ENCODE peak calls at places on chromosomes 6 and 20, in five cellular contexts. A is IMR-90; V is neural crest cell; J is activated CD8-positive, alpha-beta T cell treated with anti-CD3 and anti-CD28 coated beads for 36 hours; I is SK-N-SH. Y is an unnamed sample.

GRCh38 chr6:153162646-153163045 is 31.6 kb upstream of the RGS17 start:
- DNase-seq in I (no peak), A (peak; percentile 43), V (no peak), J (no peak), Y (no peak)

GRCh38 chr6:26205625-26206574 is 118.7 kb downstream of the HFE start:
- DNase-seq in V (peak; percentile 26), I (peak; percentile 25), J (no peak), A (peak; percentile 91), Y (peak; percentile 31)

GRCh38 chr6:42315991-42316378 is 98.3 kb upstream of the MRPS10 start:
- DNase-seq in A (peak; percentile 99), I (no peak), J (peak; percentile 35), V (no peak), Y (peak; percentile 45)

GRCh38 chr6:15948930-15949900 is 179.7 kb upstream of the MYLIP start:
- DNase-seq in V (no peak), A (no peak), J (no peak), I (peak; percentile 15), Y (no peak)

GRCh38 chr20:37627060-37627766 is 66.6 kb upstream of the CTNNBL1 start:
- DNase-seq in A (peak; percentile 55), J (peak; percentile 54), V (peak; percentile 72), I (no peak), Y (peak; percentile 53)

GRCh38 chr6:53725791-53726575 is 60.4 kb upstream of the KLHL31 start:
- DNase-seq in I (peak; percentile 80), A (peak; percentile 69), V (peak; percentile 84), J (peak; percentile 82), Y (peak; percentile 84)

GRCh38 chr6:147738516-147739187 is 230.2 kb downstream of the SAMD5 start:
- DNase-seq in J (peak; percentile 11), V (no peak), A (peak; percentile 27), I (no peak), Y (no peak)

GRCh38 chr20:38833154-38833856 is 27.8 kb downstream of the PPP1R16B start:
- DNase-seq in J (peak; percentile 38), V (no peak), I (no peak), A (no peak), Y (peak; percentile 48)

GRCh38 chr20:37282558-37282957 is 6.9 kb upstream of the MANBAL start:
- DNase-seq in A (peak; percentile 81), V (no peak), I (no peak), J (no peak), Y (no peak)

GRCh38 chr20:31811796-31812728 is 7.1 kb upstream of the MYLK2 start:
- DNase-seq in A (peak; percentile 96), I (no peak), V (no peak), J (no peak), Y (no peak)

GRCh38 chr6:34067814-34068213 is 78.1 kb downstream of the GRM4 start:
- DNase-seq in J (peak; percentile 19), A (no peak), I (no peak), V (no peak), Y (no peak)

GRCh38 chr6:108114861-108115597 is 40.5 kb upstream of the OSTM1 start:
- DNase-seq in V (peak; percentile 57), I (peak; percentile 80), J (peak; percentile 53), A (peak; percentile 55), Y (peak; percentile 45)

GRCh38 chr6:163180874-163181541 is 233.5 kb upstream of the QKI start:
- DNase-seq in J (peak; percentile 35), A (no peak), I (no peak), V (peak; percentile 62), Y (peak; percentile 39)

GRCh38 chr20:38260378-38261053 is at the start of gene KIAA1755:
- DNase-seq in V (peak; percentile 42), A (no peak), I (peak; percentile 83), J (no peak), Y (no peak)

GRCh38 chr20:4439461-4439860 is 282.2 kb upstream of the PRND start:
- DNase-seq in J (no peak), V (no peak), I (no peak), A (no peak), Y (no peak)

GRCh38 chr6:14035448-14035847 is 82.1 kb upstream of the CD83 start:
- DNase-seq in A (peak; percentile 96), I (no peak), V (no peak), J (no peak), Y (no peak)

GRCh38 chr20:37315293-37316110 is 26.0 kb downstream of the MANBAL start:
- DNase-seq in V (no peak), J (no peak), A (peak; percentile 92), I (peak; percentile 81), Y (peak; percentile 59)

GRCh38 chr6:144064402-144064830 is 31.0 kb downstream of the SF3B5 start:
- DNase-seq in J (peak; percentile 89), V (peak; percentile 23), A (no peak), I (no peak), Y (peak; percentile 69)

GRCh38 chr20:5884465-5885335 is 65.6 kb downstream of the TRMT6 start:
- DNase-seq in I (no peak), A (no peak), J (no peak), V (no peak), Y (no peak)

GRCh38 chr6:129135421-129135820 is 252.5 kb downstream of the LAMA2 start:
- DNase-seq in V (no peak), J (no peak), A (no peak), I (no peak), Y (no peak)

GRCh38 chr20:36368400-36368799 is 62.3 kb downstream of the DLGAP4 start:
- DNase-seq in I (no peak), A (no peak), V (no peak), J (no peak), Y (no peak)

GRCh38 chr20:42338274-42339172 is 720.3 kb upstream of the CHD6 start:
- DNase-seq in V (no peak), A (no peak), I (no peak), J (no peak), Y (no peak)

GRCh38 chr6:33575211-33575610 is 4.9 kb downstream of the BAK1 start:
- DNase-seq in I (no peak), A (no peak), V (no peak), J (no peak), Y (no peak)

GRCh38 chr20:34536798-34537394 is 20.7 kb downstream of the DYNLRB1 start:
- DNase-seq in V (peak; percentile 57), I (peak; percentile 46), J (peak; percentile 71), A (no peak), Y (no peak)
- TF ChIP-seq CTCF in V (peak; percentile 50), I (no peak), J (peak; percentile 54), A (peak; percentile 30), Y (peak; percentile 59)

DNA sequence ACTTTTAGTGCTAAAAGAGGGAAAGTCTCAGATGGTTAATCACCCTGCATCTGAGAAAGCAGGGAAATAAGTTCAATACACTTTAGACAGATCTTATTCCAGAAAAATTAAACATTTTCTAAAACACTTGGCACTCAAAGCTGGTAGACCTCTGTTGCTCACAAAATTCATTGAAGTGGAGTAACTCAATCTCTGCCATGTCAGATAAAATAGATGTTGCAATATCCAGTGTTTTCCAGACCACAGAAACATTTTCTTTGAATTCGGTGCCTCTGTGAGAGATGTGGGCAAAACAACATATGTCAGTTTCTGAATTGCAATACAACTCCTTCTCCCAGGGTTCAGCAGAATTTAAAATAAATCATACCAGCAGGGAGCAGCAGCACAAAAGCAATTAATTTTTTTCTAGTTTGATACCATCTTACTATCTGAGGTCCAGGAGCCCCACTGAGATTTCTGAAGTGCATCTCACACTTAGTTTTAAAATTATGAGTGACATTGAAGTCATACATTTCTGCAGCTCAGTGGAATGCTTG is 11.3 kb upstream of the PKHD1 start:
- DNase-seq in J (no peak), V (no peak), I (peak; percentile 47), A (no peak), Y (no peak)
- TF ChIP-seq CTCF in J (peak; percentile 20), V (no peak), I (peak; percentile 32), A (no peak), Y (no peak)

GRCh38 chr6:161557333-161558107 is 283.7 kb upstream of the AGPAT4 start:
- DNase-seq in V (no peak), A (no peak), I (no peak), J (no peak), Y (no peak)
- TF ChIP-seq CTCF in V (no peak), A (no peak), I (no peak), J (no peak), Y (no peak)

GRCh38 chr6:24599686-24600399 is 46.1 kb downstream of the KIAA0319 start:
- DNase-seq in I (no peak), A (no peak), J (no peak), V (no peak), Y (no peak)

GRCh38 chr6:24599179-24599578 is 46.8 kb downstream of the KIAA0319 start:
- DNase-seq in V (no peak), I (no peak), J (no peak), A (no peak), Y (no peak)

GRCh38 chr6:24603241-24603640 is 42.8 kb downstream of the KIAA0319 start:
- DNase-seq in A (no peak), V (no peak), I (no peak), J (no peak), Y (no peak)

GRCh38 chr6:24596717-24597116 is 49.3 kb downstream of the KIAA0319 start:
- DNase-seq in I (no peak), V (no peak), A (no peak), J (no peak), Y (no peak)

GRCh38 chr6:24600903-24601302 is 45.1 kb downstream of the KIAA0319 start:
- DNase-seq in J (peak; percentile 26), I (no peak), A (no peak), V (no peak), Y (no peak)
- TF ChIP-seq CTCF in J (no peak), I (peak; percentile 25), A (no peak), V (peak; percentile 26), Y (no peak)